ENCODE peak calls at places on chromosome 20, in seven cellular contexts. D is K562, E is HepG2, A is GM12878, G is NT2/D1, M is H1, N is SK-N-SH. J is an unnamed sample.
A peak's percentile ranks its signal among the peaks of the same experiment; 100 is the strongest.

GRCh38 chr20:46801003-46801702 is 91.7 kb downstream of the SLC2A10 start:
- DNase-seq in D (no peak), E (peak; percentile 27), A (no peak), G (no peak), M (no peak), N (no peak), J (no peak)

GRCh38 chr20:21182832-21183563 is 57.1 kb downstream of the KIZ start:
- DNase-seq in D (no peak), E (no peak), A (no peak), G (no peak), M (no peak), N (no peak), J (no peak)

GRCh38 chr20:59295531-59295930 is 4.9 kb upstream of the EDN3 start:
- DNase-seq in D (no peak), E (no peak), A (no peak), G (no peak), M (no peak), N (no peak), J (no peak)

GRCh38 chr20:64091762-64092161 is 7.6 kb upstream of the LKAAEAR1 start:
- DNase-seq in D (no peak), E (no peak), A (no peak), G (no peak), M (no peak), N (peak; percentile 79), J (no peak)

GRCh38 chr20:40766790-40767529 is 77.9 kb upstream of the MAFB start:
- DNase-seq in D (no peak), E (no peak), A (no peak), G (peak; percentile 47), M (no peak), N (no peak), J (no peak)

GRCh38 chr20:62621251-62622110 is 20.8 kb upstream of the SLCO4A1 start:
- DNase-seq in D (no peak), E (no peak), A (no peak), G (no peak), M (no peak), N (no peak), J (no peak)

GRCh38 chr20:13898012-13898612 is 92.3 kb downstream of the SEL1L2 start:
- DNase-seq in D (peak; percentile 15), E (peak; percentile 53), A (no peak), G (no peak), M (no peak), N (peak; percentile 29), J (peak; percentile 2)

GRCh38 chr20:53738945-53739798 is 145.5 kb upstream of the ZNF217 start:
- DNase-seq in D (peak; percentile 49), E (no peak), A (no peak), G (no peak), M (no peak), N (no peak), J (no peak)

GRCh38 chr20:7346562-7346961 is 579.1 kb downstream of the BMP2 start:
- DNase-seq in D (no peak), E (no peak), A (no peak), G (no peak), M (no peak), N (no peak), J (no peak)

GRCh38 chr20:48338717-48339116 is 489.1 kb downstream of the PREX1 start:
- DNase-seq in D (no peak), E (no peak), A (no peak), G (no peak), M (no peak), N (no peak), J (no peak)

GRCh38 chr20:38601216-38602184 is at the start of gene ARHGAP40:
- DNase-seq in D (peak; percentile 62), E (peak; percentile 54), A (no peak), G (no peak), M (peak; percentile 72), N (peak; percentile 61), J (peak; percentile 42)

GRCh38 chr20:62753626-62754025 is 42.6 kb upstream of the MRGBP start:
- DNase-seq in D (no peak), E (no peak), A (no peak), G (no peak), M (no peak), N (no peak), J (no peak)

GRCh38 chr20:59680148-59680650 is 75.9 kb downstream of the PHACTR3 start:
- DNase-seq in D (no peak), E (no peak), A (no peak), G (no peak), M (no peak), N (no peak), J (no peak)

GRCh38 chr20:62997626-62998025 is 9.1 kb downstream of the BHLHE23 start:
- DNase-seq in D (no peak), E (no peak), A (no peak), G (no peak), M (no peak), N (no peak), J (no peak)

GRCh38 chr20:23534801-23535593 is 33.3 kb downstream of the CST9L start:
- DNase-seq in D (no peak), E (no peak), A (no peak), G (no peak), M (no peak), N (no peak), J (no peak)

GRCh38 chr20:3616250-3616649 is 46.9 kb downstream of the GFRA4 start:
- DNase-seq in D (no peak), E (no peak), A (no peak), G (no peak), M (no peak), N (no peak), J (no peak)

GRCh38 chr20:48910360-48910781 is 11.1 kb upstream of the ARFGEF2 start:
- DNase-seq in D (no peak), E (no peak), A (no peak), G (no peak), M (no peak), N (no peak), J (no peak)

GRCh38 chr20:61437280-61438206 is 185.5 kb downstream of the CDH4 start:
- DNase-seq in D (no peak), E (no peak), A (no peak), G (no peak), M (no peak), N (no peak), J (no peak)

GRCh38 chr20:49569403-49570115 is 1.6 kb upstream of the PTGIS start:
- DNase-seq in D (no peak), E (no peak), A (no peak), G (no peak), M (no peak), N (no peak), J (no peak)

GRCh38 chr20:60637801-60638200 is 614.3 kb upstream of the CDH4 start:
- DNase-seq in D (no peak), E (no peak), A (no peak), G (no peak), M (no peak), N (no peak), J (no peak)

GRCh38 chr20:63602321-63602720 is 24.6 kb downstream of the GMEB2 start:
- DNase-seq in D (no peak), E (no peak), A (no peak), G (no peak), M (no peak), N (no peak), J (no peak)

GRCh38 chr20:2421247-2421646 is 40.5 kb downstream of the TGM6 start:
- DNase-seq in D (no peak), E (no peak), A (no peak), G (no peak), M (no peak), N (no peak), J (peak; percentile 21)

GRCh38 chr20:6740096-6740495 is 27.4 kb upstream of the BMP2 start:
- DNase-seq in D (no peak), E (no peak), A (no peak), G (no peak), M (no peak), N (no peak), J (no peak)

GRCh38 chr20:37223053-37223452 is 38.6 kb downstream of the GHRH start:
- DNase-seq in D (peak; percentile 35), E (no peak), A (no peak), G (no peak), M (no peak), N (no peak), J (no peak)

GRCh38 chr20:63070771-63071540 is 64.2 kb upstream of the BHLHE23 start:
- DNase-seq in D (no peak), E (no peak), A (no peak), G (no peak), M (no peak), N (no peak), J (no peak)

GRCh38 chr20:52533401-52533800 is 341.8 kb upstream of the ZFP64 start:
- DNase-seq in D (no peak), E (no peak), A (no peak), G (no peak), M (no peak), N (no peak), J (no peak)
- TF ChIP-seq YY1 in D (no peak), E (no peak), A (no peak), G (no peak), M (no peak), N (no peak), J (no peak)

DNA sequence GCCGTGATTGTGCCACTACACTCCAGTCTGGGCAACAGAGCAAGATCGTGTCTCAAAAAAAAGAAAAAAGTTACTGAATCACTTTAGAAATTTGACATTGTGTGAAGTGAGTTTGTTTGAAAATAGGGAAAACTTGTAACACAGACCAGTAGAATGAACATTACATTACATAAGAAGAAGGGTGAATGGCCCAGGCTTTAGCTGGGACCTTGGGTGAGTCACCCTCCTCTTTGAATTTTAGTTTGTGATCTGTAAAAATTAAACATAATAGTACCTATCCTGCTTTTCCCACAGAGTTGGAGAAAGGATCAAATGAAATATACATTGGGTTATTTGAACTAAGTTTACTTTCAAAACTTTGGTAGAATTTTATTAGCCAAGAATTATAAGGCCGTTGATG is 56.3 kb downstream of the KCNS1 start:
- DNase-seq in D (no peak), E (no peak), A (no peak), G (no peak), M (no peak), N (no peak), J (no peak)
- H3K36me3 ChIP-seq in D (peaks cover 7% of the 10 kb centered on the region), E (peaks cover 4% of the 10 kb centered on the region), A (peaks cover 24% of the 10 kb centered on the region), G (no peaks in the 10 kb centered on the region), M (no peaks in the 10 kb centered on the region), N (peaks cover 7% of the 10 kb centered on the region), J (no peaks in the 10 kb centered on the region)

GRCh38 chr20:35492352-35492751 is 37.0 kb downstream of the CEP250 start:
- DNase-seq in D (no peak), E (no peak), A (no peak), G (no peak), M (no peak), N (no peak), J (no peak)
- H3K4me1 ChIP-seq in D (no peaks in the 10 kb centered on the region), E (no peaks in the 10 kb centered on the region), A (peaks cover 8% of the 10 kb centered on the region), G (no peaks in the 10 kb centered on the region), M (no peaks in the 10 kb centered on the region), N (no peaks in the 10 kb centered on the region), J (no peaks in the 10 kb centered on the region)

DNA sequence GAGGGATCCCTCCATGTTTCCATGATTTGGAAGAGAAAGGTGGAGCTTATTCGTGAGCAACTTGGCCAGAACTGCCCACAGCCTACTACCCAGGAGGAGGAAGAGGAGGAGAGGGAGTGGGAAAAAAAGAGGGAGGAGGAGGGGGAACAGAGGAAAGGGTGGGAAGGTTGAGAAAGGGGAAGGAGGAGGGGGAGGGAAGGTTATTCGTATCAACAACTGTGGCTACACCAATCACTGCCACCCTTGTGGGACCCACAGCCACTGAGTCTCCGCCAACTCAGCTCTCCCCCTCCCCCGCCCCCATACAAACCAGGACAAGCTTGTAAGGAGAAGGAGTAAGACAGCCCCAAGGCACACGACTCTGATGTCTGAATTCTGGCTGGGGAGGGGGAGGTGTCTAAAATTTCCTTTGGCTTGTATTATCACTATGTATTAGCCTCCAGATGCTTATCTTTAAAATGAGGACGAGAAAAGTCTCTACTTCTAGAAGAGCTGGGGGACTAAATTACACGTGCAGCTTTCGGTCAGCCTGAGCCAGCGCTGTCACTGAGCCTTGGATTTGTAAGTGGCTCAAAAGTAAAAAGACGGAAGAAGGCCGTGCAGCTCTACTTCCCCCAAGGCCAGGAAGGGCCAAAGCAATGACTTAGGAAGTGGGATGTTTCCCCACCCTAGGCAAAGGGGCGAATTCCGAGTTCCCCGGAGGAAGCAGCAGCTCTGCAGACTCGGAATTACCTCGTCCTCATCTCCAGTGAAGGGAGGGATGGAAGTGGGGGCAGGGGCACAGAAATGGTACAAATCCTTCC is 1.0 kb downstream of the FKBP1A start:
- DNase-seq in D (peak; percentile 17), E (no peak), A (no peak), G (no peak), M (no peak), N (peak; percentile 38), J (no peak)
- TF ChIP-seq YY1 in D (no peak), E (no peak), A (no peak), G (no peak), M (no peak), N (no peak), J (no peak)

J was measured in HCT116.